ENCODE peak calls at places on chromosomes 13 and 19, in five cellular contexts. U is neural crest cell, W is GM03348, F is heart right ventricle, Q is HS-5. E is an unnamed sample.

GRCh38 chr19:14519860-14520407 is 1.7 kb upstream of the DNAJB1 start:
- DNase-seq in Q (peak; percentile 70), U (no peak), W (no peak), F (no peak), E (no peak)

GRCh38 chr13:39035204-39035603 is 2.7 kb downstream of the PROSER1 start:
- DNase-seq in U (no peak), W (no peak), F (no peak), Q (no peak), E (no peak)

GRCh38 chr13:41352935-41353801 is 42.1 kb downstream of the NAA16 start:
- DNase-seq in Q (peak; percentile 0), F (peak; percentile 13), U (peak; percentile 30), W (peak; percentile 72), E (peak; percentile 20)

GRCh38 chr19:45173816-45174215 is 4.2 kb downstream of the TRAPPC6A start:
- DNase-seq in W (no peak), U (no peak), F (no peak), Q (no peak), E (peak; percentile 36)

GRCh38 chr19:4705413-4706131 is 18.1 kb downstream of the DPP9 start:
- DNase-seq in W (no peak), Q (no peak), U (no peak), F (no peak), E (no peak)

GRCh38 chr13:53064721-53065120 is 36.1 kb downstream of the OLFM4 start:
- DNase-seq in W (no peak), F (peak; percentile 15), U (no peak), Q (no peak), E (no peak)

GRCh38 chr19:1567116-1567847 is 843 bp downstream of the MEX3D start:
- DNase-seq in W (peak; percentile 83), F (no peak), U (peak; percentile 41), Q (no peak), E (no peak)

GRCh38 chr19:6354098-6354674 is 7.1 kb upstream of the CLPP start:
- DNase-seq in U (no peak), W (peak; percentile 61), F (no peak), Q (no peak), E (no peak)

GRCh38 chr19:7004313-7004931 is 16.8 kb downstream of the MBD3L2B start:
- DNase-seq in W (peak; percentile 34), Q (no peak), U (peak; percentile 10), F (no peak), E (no peak)

GRCh38 chr13:27172495-27172842 is 858 bp upstream of the USP12 start:
- DNase-seq in U (no peak), W (peak; percentile 49), F (peak; percentile 15), Q (no peak), E (no peak)

GRCh38 chr13:99386911-99387788 is 80.0 kb upstream of the GPR183 start:
- DNase-seq in W (peak; percentile 37), U (peak; percentile 39), F (no peak), Q (no peak), E (no peak)

GRCh38 chr19:53333071-53333465 is 481 bp upstream of the ZNF845 start:
- DNase-seq in U (peak; percentile 40), W (peak; percentile 46), F (peak; percentile 27), Q (no peak), E (no peak)

GRCh38 chr13:30025351-30025750 is 174.9 kb upstream of the UBL3 start:
- DNase-seq in U (no peak), Q (no peak), F (no peak), W (no peak), E (no peak)

GRCh38 chr13:25167349-25167748 is 4.7 kb downstream of the AMER2 start:
- DNase-seq in Q (no peak), F (no peak), U (no peak), W (no peak), E (no peak)

GRCh38 chr13:32811297-32811800 is 204.9 kb upstream of the KL start:
- DNase-seq in U (no peak), W (peak; percentile 40), Q (no peak), F (no peak), E (peak; percentile 32)

GRCh38 chr19:46115396-46116109 is 8.9 kb downstream of the IGFL3 start:
- DNase-seq in F (no peak), Q (peak; percentile 39), U (no peak), W (peak; percentile 76), E (peak; percentile 30)

GRCh38 chr19:45761714-45762113 is 7.3 kb downstream of the SIX5 start:
- DNase-seq in Q (no peak), F (no peak), W (no peak), U (no peak), E (no peak)

GRCh38 chr19:50420808-50421207 is 2.1 kb downstream of the SPIB start:
- DNase-seq in F (no peak), U (no peak), W (no peak), Q (no peak), E (no peak)

GRCh38 chr19:55625004-55625326 is 599 bp upstream of the ZNF784 start:
- DNase-seq in Q (no peak), U (no peak), F (no peak), W (no peak), E (no peak)

GRCh38 chr13:103473081-103473480 is 406.9 kb upstream of the SLC10A2 start:
- DNase-seq in W (no peak), F (no peak), Q (no peak), U (no peak), E (no peak)

GRCh38 chr13:80339578-80339840 is 1.4 kb downstream of the SPRY2 start:
- DNase-seq in U (no peak), Q (no peak), F (no peak), W (peak; percentile 33), E (no peak)

GRCh38 chr19:49217382-49217781 is 59.8 kb downstream of the TRPM4 start:
- DNase-seq in Q (no peak), W (no peak), U (no peak), F (peak; percentile 65), E (peak; percentile 13)

GRCh38 chr13:113315992-113316391 is 19.0 kb downstream of the LAMP1 start:
- DNase-seq in U (no peak), Q (no peak), F (no peak), W (no peak), E (no peak)

GRCh38 chr13:105804561-105805190 is 730.8 kb downstream of the EFNB2 start:
- DNase-seq in W (no peak), F (peak; percentile 7), U (no peak), Q (no peak), E (peak; percentile 3)

GRCh38 chr19:55552620-55553019 is 7.3 kb upstream of the SBK3 start:
- DNase-seq in U (no peak), Q (no peak), W (peak; percentile 81), F (no peak), E (peak; percentile 69)

GRCh38 chr19:51810228-51810627 is 15.3 kb downstream of the FPR3 start:
- DNase-seq in W (no peak), Q (no peak), U (no peak), F (no peak), E (no peak)

GRCh38 chr13:39767791-39768564 is 112.5 kb downstream of the COG6 start:
- DNase-seq in Q (no peak), U (no peak), F (no peak), W (no peak), E (no peak)

GRCh38 chr13:51020600-51020999 is 90.5 kb downstream of the C13orf42 start:
- DNase-seq in U (no peak), Q (no peak), W (no peak), F (no peak), E (no peak)

GRCh38 chr13:23928985-23929384 is 31.7 kb upstream of the C1QTNF9B start:
- DNase-seq in F (no peak), U (no peak), W (peak; percentile 68), Q (peak; percentile 50), E (peak; percentile 23)

GRCh38 chr19:38769635-38770211 is 3.6 kb downstream of the LGALS7 start:
- DNase-seq in W (peak; percentile 92), F (peak; percentile 91), U (peak; percentile 81), Q (no peak), E (peak; percentile 20)

GRCh38 chr19:53521373-53522202 is 16.4 kb upstream of the ZNF331 start:
- DNase-seq in U (no peak), Q (no peak), F (no peak), W (no peak), E (no peak)

GRCh38 chr19:29967623-29968022 is 25.6 kb downstream of the URI1 start:
- DNase-seq in W (no peak), Q (no peak), U (no peak), F (no peak), E (no peak)

GRCh38 chr19:1773173-1773572 is 19.9 kb downstream of the ONECUT3 start:
- DNase-seq in U (no peak), F (no peak), W (no peak), Q (peak; percentile 34), E (no peak)

GRCh38 chr19:54035215-54036178 is 28.2 kb downstream of the VSTM1 start:
- DNase-seq in W (peak; percentile 92), Q (peak; percentile 89), F (no peak), U (no peak), E (peak; percentile 82)

GRCh38 chr19:1855828-1856255 is 7.5 kb downstream of the KLF16 start:
- DNase-seq in F (no peak), W (no peak), U (no peak), Q (no peak), E (no peak)